ENCODE peak calls at places on chromosomes 7 and 10, in four cellular contexts. E is body of pancreas, Y is heart left ventricle, M is mammary epithelial cell. V is an unnamed sample. For H3K4me1, the result is how much of the 10 kb centered on the place peaks cover.

GRCh38 chr7:114084381-114085312 is 165.8 kb upstream of the PPP1R3A start:
- DNase-seq in E (peak), Y (peak), M (no peak), V (peak)

GRCh38 chr10:124728071-124728829 is 15.9 kb downstream of the FAM53B start:
- DNase-seq in E (no peak), M (no peak), Y (peak), V (no peak)

GRCh38 chr10:51063659-51064535 is 10.4 kb upstream of the PRKG1 start:
- DNase-seq in Y (no peak), E (no peak), M (peak), V (no peak)

GRCh38 chr10:52442576-52442975 is 128.5 kb downstream of the DKK1 start:
- DNase-seq in Y (no peak), M (peak), E (no peak), V (no peak)

GRCh38 chr10:4850400-4850799 is 24.4 kb downstream of the AKR1E2 start:
- DNase-seq in M (no peak), Y (no peak), E (no peak), V (no peak)

GRCh38 chr7:138843632-138844580 is 45.9 kb upstream of the ATP6V0A4 start:
- DNase-seq in E (no peak), M (no peak), Y (no peak), V (no peak)

GRCh38 chr7:98755138-98755898 is 114.5 kb downstream of the TMEM130 start:
- DNase-seq in Y (peak), M (no peak), E (no peak), V (no peak)

GRCh38 chr10:44316187-44316921 is 68.5 kb downstream of the CXCL12 start:
- DNase-seq in M (no peak), E (peak), Y (no peak), V (no peak)

GRCh38 chr10:34906021-34906965 is 91.2 kb upstream of the PARD3 start:
- DNase-seq in M (peak), E (no peak), Y (no peak), V (no peak)

GRCh38 chr7:70383369-70383768 is 748.6 kb upstream of the GALNT17 start:
- DNase-seq in Y (no peak), M (no peak), E (no peak), V (no peak)

GRCh38 chr10:13310518-13311176 is 10.8 kb upstream of the PHYH start:
- DNase-seq in Y (no peak), M (no peak), E (no peak), V (no peak)

GRCh38 chr7:80088705-80089104 is 45.9 kb upstream of the GNAI1 start:
- DNase-seq in E (no peak), Y (no peak), M (peak), V (no peak)

GRCh38 chr7:99380032-99380822 is 5.7 kb downstream of the ARPC1B start:
- DNase-seq in M (peak), Y (peak), E (no peak), V (no peak)

GRCh38 chr10:22251751-22252285 is 34.0 kb upstream of the EBLN1 start:
- DNase-seq in M (peak), Y (peak), E (peak), V (peak)

GRCh38 chr7:100247152-100247757 is 27.5 kb downstream of the PVRIG start:
- DNase-seq in E (peak), Y (no peak), M (peak), V (no peak)

GRCh38 chr10:85193796-85194195 is 865.4 kb downstream of the CCSER2 start:
- DNase-seq in M (no peak), E (no peak), Y (no peak), V (no peak)

GRCh38 chr10:85194685-85195084 is 866.3 kb downstream of the CCSER2 start:
- DNase-seq in E (no peak), Y (no peak), M (no peak), V (no peak)

GRCh38 chr10:85195596-85195995 is 867.2 kb downstream of the CCSER2 start:
- DNase-seq in Y (no peak), M (no peak), E (no peak), V (no peak)
- H3K4me3 ChIP-seq in Y (no peak), M (no peak), E (no peak), V (no peak)

GRCh38 chr10:88983206-88983605 is 7.4 kb upstream of the FAS start:
- DNase-seq in Y (no peak), M (no peak), E (no peak), V (no peak)

GRCh38 chr10:88980247-88980646 is 10.4 kb upstream of the FAS start:
- DNase-seq in Y (no peak), M (no peak), E (no peak), V (no peak)

GRCh38 chr10:88980836-88981235 is 9.8 kb upstream of the FAS start:
- DNase-seq in Y (no peak), M (no peak), E (no peak), V (no peak)

GRCh38 chr10:88982360-88982759 is 8.2 kb upstream of the FAS start:
- DNase-seq in E (no peak), M (no peak), Y (no peak), V (no peak)

GRCh38 chr10:88981435-88981834 is 9.2 kb upstream of the FAS start:
- DNase-seq in E (no peak), M (no peak), Y (no peak), V (no peak)
- H3K4me1 ChIP-seq in E (under half), M (under half), Y (under half), V (under half)

GRCh38 chr7:51428226-51428887 is 111.7 kb upstream of the COBL start:
- DNase-seq in M (no peak), E (no peak), Y (no peak), V (no peak)
- TF ChIP-seq CTCF in M (peak), E (no peak), Y (no peak), V (peak)

DNA sequence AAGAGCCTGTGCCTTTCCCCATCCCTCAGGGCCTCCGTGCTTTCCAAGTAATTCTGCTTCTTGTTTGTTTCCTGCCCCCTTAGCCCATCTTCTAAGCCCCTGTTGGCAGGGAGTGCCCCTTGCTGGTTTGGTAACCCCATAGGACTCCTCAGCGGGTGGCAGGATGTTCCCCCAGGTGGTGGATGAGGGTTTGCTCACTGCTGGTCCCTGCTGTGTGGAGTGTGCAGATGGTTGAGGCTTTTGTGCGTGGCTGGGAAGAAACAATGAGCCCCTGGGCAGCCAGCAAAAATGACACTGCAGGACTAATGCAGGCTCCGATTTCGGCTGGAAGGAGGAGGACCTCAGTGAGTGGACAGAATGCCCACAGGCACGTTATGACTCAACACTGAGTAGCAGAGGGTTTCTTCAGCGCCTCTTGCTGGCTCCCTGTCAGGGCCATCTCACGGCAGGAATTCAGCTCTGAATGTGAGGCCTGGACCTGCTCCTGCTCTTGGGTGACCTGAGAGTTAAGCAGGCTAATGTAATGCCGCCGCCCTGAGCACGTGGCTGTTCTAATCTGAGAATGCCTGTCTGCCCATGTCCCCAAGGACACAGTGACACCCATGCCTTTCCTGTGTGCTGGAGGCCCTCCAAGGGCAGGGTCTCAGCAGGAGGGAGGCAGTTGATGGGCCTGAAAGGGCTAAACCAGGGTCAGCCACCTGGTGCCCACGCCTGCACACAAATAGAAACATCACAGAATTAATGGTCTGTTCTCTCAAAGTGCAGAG is 16.6 kb downstream of the BAG3 start:
- DNase-seq in Y (peak), E (peak), M (peak), V (no peak)
- H3K4me3 ChIP-seq in Y (no peak), E (no peak), M (no peak), V (no peak)

GRCh38 chr7:45036801-45037200 is 36.8 kb downstream of the CCM2 start:
- DNase-seq in Y (no peak), M (no peak), E (no peak), V (no peak)

GRCh38 chr7:45037876-45038275 is 37.9 kb downstream of the CCM2 start:
- DNase-seq in M (no peak), E (no peak), Y (no peak), V (no peak)

GRCh38 chr7:45035371-45035770 is 35.4 kb downstream of the CCM2 start:
- DNase-seq in M (no peak), E (no peak), Y (no peak), V (no peak)

GRCh38 chr7:45036317-45036716 is 36.3 kb downstream of the CCM2 start:
- DNase-seq in E (no peak), Y (no peak), M (no peak), V (no peak)

GRCh38 chr7:45035909-45036308 is 35.9 kb downstream of the CCM2 start:
- DNase-seq in M (no peak), Y (no peak), E (no peak), V (no peak)
- H3K4me1 ChIP-seq in M (under half), Y (under half), E (under half), V (under half)

V was measured in right lobe of liver.